ENCODE peak calls at places on chromosomes 16 and 17, in ten cellular contexts. M is activated CD4-positive, CD25-positive, alpha-beta regulatory T cell; B is activated T-cell treated with anti-CD3 and anti-CD28 coated beads, Interleukin-2, amount 50 U/mL, for 24 hours; T is GM10248; Z is WTC11; D is iPS-NIHi11; P is HT-29; X is T-helper 9 cell; A is fibroblast of lung; C is stimulated activated effector memory CD8-positive, alpha-beta T cell treated with anti-CD3 and anti-CD28 coated beads, Interleukin-12 subunit alpha, Interleukin-12 subunit beta, amount 100 ng/mL, for 72 hours. R is an unnamed sample.

GRCh38 chr16:87661561-87661960 is 59.3 kb downstream of the JPH3 start:
- DNase-seq in Z (peak; percentile 82), X (no peak), P (peak; percentile 5), B (peak; percentile 49), A (peak; percentile 29), M (no peak), D (peak; percentile 91), C (peak; percentile 54), T (peak; percentile 65), R (no peak)

GRCh38 chr16:62256406-62256805 is 220.2 kb upstream of the CDH8 start:
- DNase-seq in T (no peak), M (no peak), B (no peak), X (no peak), P (peak; percentile 29), A (peak; percentile 6), Z (no peak), D (peak; percentile 23), C (no peak), R (no peak)

GRCh38 chr17:81715872-81716673 is 4.0 kb downstream of the SLC25A10 start:
- DNase-seq in M (no peak), T (no peak), A (no peak), D (no peak), B (no peak), X (no peak), P (no peak), Z (no peak), C (no peak), R (no peak)

GRCh38 chr17:13490906-13491502 is 110.7 kb downstream of the HS3ST3A1 start:
- DNase-seq in D (no peak), M (no peak), B (no peak), T (no peak), Z (no peak), X (no peak), A (peak; percentile 62), C (no peak), P (no peak), R (no peak)

GRCh38 chr17:77833769-77834168 is 124.7 kb upstream of the TNRC6C start:
- DNase-seq in A (no peak), C (no peak), Z (no peak), M (no peak), P (no peak), T (no peak), B (peak; percentile 26), D (no peak), X (no peak), R (no peak)

GRCh38 chr16:4517812-4518211 is 20.8 kb downstream of the CDIP1 start:
- DNase-seq in P (peak; percentile 40), B (no peak), M (no peak), X (no peak), A (peak; percentile 26), T (no peak), D (peak; percentile 74), Z (peak; percentile 80), C (no peak), R (no peak)

GRCh38 chr16:14303654-14304394 is 232.7 kb downstream of the MRTFB start:
- DNase-seq in M (no peak), C (no peak), P (no peak), D (no peak), A (no peak), X (no peak), B (peak; percentile 38), T (no peak), Z (peak; percentile 27), R (no peak)

GRCh38 chr17:57666198-57666870 is 78.8 kb downstream of the CCDC182 start:
- DNase-seq in P (no peak), Z (no peak), C (no peak), D (no peak), A (no peak), B (no peak), M (no peak), X (no peak), T (no peak), R (no peak)

GRCh38 chr17:51353296-51353695 is 93.0 kb downstream of the UTP18 start:
- DNase-seq in C (no peak), Z (no peak), X (no peak), M (no peak), T (no peak), P (no peak), A (no peak), B (no peak), D (no peak), R (no peak)

GRCh38 chr17:62933986-62934385 is 32.0 kb upstream of the TANC2 start:
- DNase-seq in M (no peak), T (no peak), B (no peak), D (no peak), C (no peak), Z (no peak), X (no peak), A (no peak), P (no peak), R (no peak)

GRCh38 chr16:57577691-57578224 is 35.3 kb downstream of the ADGRG5 start:
- DNase-seq in X (no peak), M (no peak), A (no peak), T (no peak), Z (no peak), D (no peak), B (peak; percentile 66), C (peak; percentile 85), P (no peak), R (peak; percentile 16)

GRCh38 chr16:25161753-25162152 is 50.2 kb downstream of the LCMT1 start:
- DNase-seq in M (no peak), C (no peak), A (no peak), P (no peak), Z (no peak), T (no peak), X (no peak), B (no peak), D (no peak), R (no peak)

GRCh38 chr17:58311429-58311894 is 17.1 kb downstream of the TSPOAP1 start:
- DNase-seq in B (no peak), C (peak; percentile 40), D (no peak), P (no peak), Z (no peak), A (no peak), T (no peak), X (no peak), M (no peak), R (no peak)

GRCh38 chr17:48012151-48012520 is 25.5 kb downstream of the COPZ2 start:
- DNase-seq in M (no peak), A (no peak), T (peak; percentile 89), B (peak; percentile 77), Z (peak; percentile 75), D (peak; percentile 89), X (peak; percentile 52), C (peak; percentile 68), P (peak; percentile 25), R (no peak)

GRCh38 chr16:67822511-67822910 is 15.8 kb downstream of the TSNAXIP1 start:
- DNase-seq in A (peak; percentile 17), Z (no peak), D (no peak), P (no peak), X (no peak), C (no peak), M (no peak), T (no peak), B (no peak), R (no peak)

GRCh38 chr16:47979783-47980182 is 176.0 kb downstream of the ABCC12 start:
- DNase-seq in A (no peak), D (no peak), B (no peak), M (no peak), C (no peak), P (no peak), Z (no peak), T (no peak), X (no peak), R (no peak)

GRCh38 chr16:75235721-75236193 is 15.7 kb downstream of the BCAR1 start:
- DNase-seq in P (no peak), M (no peak), B (no peak), D (no peak), X (no peak), Z (peak; percentile 8), C (no peak), A (no peak), T (no peak), R (no peak)

GRCh38 chr16:49484454-49484853 is 110.8 kb downstream of the C16orf78 start:
- DNase-seq in P (no peak), Z (peak; percentile 83), D (peak; percentile 99), X (no peak), A (no peak), M (no peak), T (peak; percentile 76), B (peak; percentile 44), C (no peak), R (no peak)

GRCh38 chr16:50196736-50197135 is 43.6 kb downstream of the TENT4B start:
- DNase-seq in M (no peak), D (no peak), A (peak; percentile 56), P (no peak), T (no peak), C (no peak), Z (no peak), B (no peak), X (no peak), R (peak; percentile 13)

GRCh38 chr16:69381231-69381630 is 4.6 kb downstream of the TERF2 start:
- DNase-seq in A (no peak), B (no peak), X (no peak), T (no peak), P (no peak), Z (no peak), M (no peak), C (no peak), D (no peak), R (no peak)

GRCh38 chr17:44093231-44093900 is 22.8 kb downstream of the G6PC3 start:
- DNase-seq in T (no peak), B (no peak), Z (no peak), X (no peak), P (no peak), C (no peak), M (no peak), A (no peak), D (no peak), R (no peak)

GRCh38 chr16:66511615-66512500 is 38.1 kb downstream of the TK2 start:
- DNase-seq in A (peak; percentile 86), B (no peak), T (no peak), X (no peak), C (no peak), M (no peak), D (peak; percentile 63), P (peak; percentile 78), Z (peak; percentile 46), R (no peak)

GRCh38 chr17:42053701-42054100 is 3.3 kb upstream of the C17orf113 start:
- DNase-seq in D (no peak), B (no peak), M (no peak), A (no peak), Z (no peak), P (no peak), X (no peak), T (no peak), C (no peak), R (no peak)

R was measured in central memory CD8-positive, alpha-beta T cell.